ENCODE peak calls at places on chromosomes 4 and X, in eight cellular contexts. G is neuronal stem cell, C is prostate gland, E is foreskin fibroblast, R is left ventricle myocardium inferior, J is mesenchymal stem cell, I is fibroblast of pulmonary artery, Y is neural progenitor cell. B is an unnamed sample.

GRCh38 chr4:24164054-24164453 is 274.2 kb upstream of the PPARGC1A start:
- DNase-seq in G (no peak), Y (no peak), J (peak), C (no peak), R (no peak), E (peak), I (no peak), B (no peak)

GRCh38 chr4:69830529-69831269 is 29.2 kb downstream of the SULT1E1 start:
- DNase-seq in R (no peak), J (no peak), E (peak), C (peak), Y (no peak), G (no peak), I (peak), B (no peak)

GRCh38 chr4:157170321-157170720 is 50.2 kb upstream of the GRIA2 start:
- DNase-seq in C (no peak), E (peak), Y (no peak), J (no peak), R (no peak), G (no peak), I (peak), B (no peak)

GRCh38 chr4:185761352-185762235 is 50.4 kb downstream of the SORBS2 start:
- DNase-seq in J (no peak), I (peak), G (no peak), R (no peak), Y (no peak), C (no peak), E (no peak), B (no peak)

GRCh38 chr4:15349965-15350364 is 77.9 kb upstream of the C1QTNF7 start:
- DNase-seq in G (no peak), E (no peak), J (no peak), R (no peak), I (no peak), Y (no peak), C (no peak), B (no peak)

GRCh38 chrX:41946230-41946629 is 22.9 kb upstream of the CASK start:
- DNase-seq in E (no peak), G (no peak), I (no peak), Y (no peak), C (no peak), J (no peak), R (no peak), B (no peak)

GRCh38 chr4:153467154-153467896 is 1.2 kb downstream of the TMEM131L start:
- DNase-seq in J (peak), G (no peak), E (peak), R (peak), I (no peak), C (peak), Y (peak), B (no peak)

GRCh38 chrX:9352683-9353430 is 112.0 kb upstream of the TBL1X start:
- DNase-seq in R (no peak), G (no peak), E (peak), J (peak), Y (no peak), I (peak), C (no peak), B (no peak)

GRCh38 chr4:96649536-96649935 is 809.6 kb downstream of the PDHA2 start:
- DNase-seq in Y (no peak), R (no peak), I (peak), E (no peak), C (no peak), J (peak), G (no peak), B (peak)

GRCh38 chr4:44438687-44439086 is 9.9 kb downstream of the KCTD8 start:
- DNase-seq in C (no peak), E (no peak), Y (no peak), R (no peak), I (no peak), G (no peak), J (no peak), B (no peak)

GRCh38 chrX:1060562-1060960 is 151.9 kb downstream of the CRLF2 start:
- DNase-seq in E (no peak), C (no peak), R (no peak), J (no peak), I (no peak), G (no peak), Y (no peak), B (no peak)

GRCh38 chr4:37687175-37687525 is 974 bp upstream of the RELL1 start:
- DNase-seq in G (no peak), C (no peak), J (no peak), E (no peak), R (no peak), I (no peak), Y (peak), B (no peak)

GRCh38 chrX:13215729-13216128 is 104.1 kb downstream of the ATXN3L start:
- DNase-seq in Y (no peak), C (no peak), E (peak), I (peak), G (no peak), R (no peak), J (no peak), B (no peak)

GRCh38 chr4:98850937-98851336 is 78.0 kb downstream of the EIF4E start:
- DNase-seq in R (no peak), I (no peak), C (no peak), Y (no peak), G (no peak), E (no peak), J (no peak), B (no peak)

GRCh38 chr4:1285790-1286553 is 3.7 kb upstream of the MAEA start:
- DNase-seq in E (peak), J (peak), Y (peak), G (no peak), I (peak), C (no peak), R (no peak), B (peak)

GRCh38 chr4:152945639-152946038 is 9.5 kb downstream of the FHDC1 start:
- DNase-seq in G (no peak), C (no peak), Y (no peak), E (no peak), I (no peak), R (no peak), J (no peak), B (no peak)

GRCh38 chrX:65420154-65420553 is 114.4 kb downstream of the LAS1L start:
- DNase-seq in I (no peak), C (no peak), G (no peak), E (no peak), Y (no peak), J (no peak), R (no peak), B (no peak)

GRCh38 chrX:31268359-31268758 is 196.5 kb upstream of the FTHL17 start:
- DNase-seq in G (no peak), Y (peak), I (peak), C (no peak), E (no peak), R (no peak), J (peak), B (no peak)
- H3K4me3 ChIP-seq in G (no peak), Y (no peak), I (no peak), C (no peak), E (no peak), R (no peak), J (no peak), B (no peak)

GRCh38 chr4:174156239-174156826 is 127.1 kb downstream of the FBXO8 start:
- DNase-seq in J (peak), Y (peak), R (no peak), I (peak), C (no peak), G (peak), E (peak), B (peak)

GRCh38 chr4:174157106-174157607 is 126.3 kb downstream of the FBXO8 start:
- DNase-seq in Y (no peak), E (peak), J (peak), I (peak), C (no peak), G (no peak), R (no peak), B (no peak)

GRCh38 chr4:174152717-174153466 is 130.6 kb downstream of the FBXO8 start:
- DNase-seq in Y (peak), G (peak), R (no peak), I (peak), E (peak), C (no peak), J (peak), B (no peak)

GRCh38 chr4:174154455-174154854 is 129.0 kb downstream of the FBXO8 start:
- DNase-seq in J (peak), E (peak), C (no peak), I (peak), R (no peak), G (no peak), Y (no peak), B (no peak)
- H3K4me3 ChIP-seq in J (no peak), E (peak), C (no peak), I (peak), R (peak), G (no peak), Y (no peak), B (no peak)

GRCh38 chr4:65023877-65024670 is 614.8 kb upstream of the TECRL start:
- DNase-seq in R (no peak), E (no peak), C (no peak), Y (no peak), G (no peak), J (no peak), I (no peak), B (no peak)
- H3K4me3 ChIP-seq in R (peak), E (no peak), C (no peak), Y (no peak), G (no peak), J (no peak), I (no peak), B (no peak)

GRCh38 chr4:3283483-3283882 is 9.3 kb upstream of the RGS12 start:
- DNase-seq in G (no peak), E (no peak), I (no peak), Y (no peak), R (no peak), C (no peak), J (no peak), B (no peak)

GRCh38 chr4:3285558-3286334 is 7.1 kb upstream of the RGS12 start:
- DNase-seq in E (peak), I (no peak), Y (no peak), C (no peak), R (no peak), G (no peak), J (peak), B (no peak)

GRCh38 chr4:3283916-3284315 is 8.9 kb upstream of the RGS12 start:
- DNase-seq in Y (no peak), J (no peak), I (no peak), R (no peak), G (no peak), C (no peak), E (peak), B (no peak)

GRCh38 chr4:3286335-3287175 is 6.3 kb upstream of the RGS12 start:
- DNase-seq in G (no peak), I (peak), C (no peak), J (no peak), E (no peak), Y (no peak), R (no peak), B (no peak)

GRCh38 chr4:3284734-3285557 is 7.9 kb upstream of the RGS12 start:
- DNase-seq in G (no peak), E (no peak), I (no peak), J (no peak), R (no peak), C (no peak), Y (no peak), B (no peak)
- H3K4me3 ChIP-seq in G (no peak), E (no peak), I (no peak), J (no peak), R (no peak), C (no peak), Y (no peak), B (no peak)

GRCh38 chrX:56783996-56784620 is 55.1 kb downstream of the NBDY start:
- DNase-seq in J (no peak), Y (no peak), R (no peak), E (no peak), G (no peak), C (no peak), I (no peak), B (no peak)
- H3K4me3 ChIP-seq in J (no peak), Y (no peak), R (no peak), E (no peak), G (no peak), C (no peak), I (no peak), B (no peak)